ENCODE peak calls at places on chromosome 4, in five cellular contexts. One of them, this sample, is unnamed.

GRCh38 chr4:185242749-185243533 is 33.5 kb downstream of the SNX25 start:
- DNase-seq in fibroblast of pulmonary artery: peak
- DNase-seq in mammary epithelial cell: peak
- DNase-seq in esophagus squamous epithelium: no peak
- DNase-seq in pancreas: no peak
- DNase-seq in this sample: no peak

GRCh38 chr4:123706961-123707360 is 310.4 kb downstream of the SPRY1 start:
- DNase-seq in esophagus squamous epithelium: no peak
- DNase-seq in pancreas: no peak
- DNase-seq in fibroblast of pulmonary artery: no peak
- DNase-seq in mammary epithelial cell: no peak
- DNase-seq in this sample: no peak

GRCh38 chr4:139492429-139492828 is 38.5 kb downstream of the RAB33B start:
- DNase-seq in pancreas: no peak
- DNase-seq in fibroblast of pulmonary artery: no peak
- DNase-seq in mammary epithelial cell: no peak
- DNase-seq in esophagus squamous epithelium: no peak
- DNase-seq in this sample: no peak

GRCh38 chr4:101022151-101023024 is 324.9 kb downstream of the PPP3CA start:
- DNase-seq in pancreas: no peak
- DNase-seq in fibroblast of pulmonary artery: peak
- DNase-seq in mammary epithelial cell: no peak
- DNase-seq in esophagus squamous epithelium: no peak
- DNase-seq in this sample: no peak

GRCh38 chr4:107299646-107300045 is 263.5 kb upstream of the DKK2 start:
- DNase-seq in fibroblast of pulmonary artery: no peak
- DNase-seq in pancreas: no peak
- DNase-seq in mammary epithelial cell: peak
- DNase-seq in esophagus squamous epithelium: no peak
- DNase-seq in this sample: no peak

GRCh38 chr4:104128850-104129213 is 365.9 kb downstream of the CXXC4 start:
- DNase-seq in mammary epithelial cell: peak
- DNase-seq in fibroblast of pulmonary artery: no peak
- DNase-seq in pancreas: no peak
- DNase-seq in esophagus squamous epithelium: no peak
- DNase-seq in this sample: no peak

GRCh38 chr4:139745111-139745639 is 79.6 kb downstream of the MGST2 start:
- DNase-seq in mammary epithelial cell: no peak
- DNase-seq in fibroblast of pulmonary artery: no peak
- DNase-seq in esophagus squamous epithelium: no peak
- DNase-seq in pancreas: no peak
- DNase-seq in this sample: no peak

GRCh38 chr4:156999175-156999517 is 27.5 kb upstream of the PDGFC start:
- DNase-seq in esophagus squamous epithelium: no peak
- DNase-seq in fibroblast of pulmonary artery: peak
- DNase-seq in mammary epithelial cell: peak
- DNase-seq in pancreas: no peak
- DNase-seq in this sample: no peak

GRCh38 chr4:77184018-77184417 is 27.0 kb downstream of the CCNG2 start:
- DNase-seq in fibroblast of pulmonary artery: no peak
- DNase-seq in pancreas: no peak
- DNase-seq in mammary epithelial cell: no peak
- DNase-seq in esophagus squamous epithelium: no peak
- DNase-seq in this sample: no peak

GRCh38 chr4:5037553-5038551 is 13.4 kb upstream of the STK32B start:
- DNase-seq in mammary epithelial cell: peak
- DNase-seq in pancreas: no peak
- DNase-seq in fibroblast of pulmonary artery: peak
- DNase-seq in esophagus squamous epithelium: no peak
- DNase-seq in this sample: no peak

GRCh38 chr4:136847881-136848621 is 684.2 kb downstream of the PCDH18 start:
- DNase-seq in esophagus squamous epithelium: no peak
- DNase-seq in fibroblast of pulmonary artery: no peak
- DNase-seq in mammary epithelial cell: no peak
- DNase-seq in pancreas: peak
- DNase-seq in this sample: no peak

GRCh38 chr4:67035501-67035900 is 509.8 kb downstream of the CENPC start:
- DNase-seq in fibroblast of pulmonary artery: peak
- DNase-seq in esophagus squamous epithelium: no peak
- DNase-seq in pancreas: no peak
- DNase-seq in mammary epithelial cell: peak
- DNase-seq in this sample: no peak

GRCh38 chr4:8045909-8046308 is 106.2 kb upstream of the AFAP1 start:
- DNase-seq in fibroblast of pulmonary artery: no peak
- DNase-seq in pancreas: no peak
- DNase-seq in esophagus squamous epithelium: no peak
- DNase-seq in mammary epithelial cell: no peak
- DNase-seq in this sample: no peak

GRCh38 chr4:185222598-185222997 is 13.2 kb downstream of the SNX25 start:
- DNase-seq in mammary epithelial cell: peak
- DNase-seq in pancreas: no peak
- DNase-seq in fibroblast of pulmonary artery: no peak
- DNase-seq in esophagus squamous epithelium: no peak
- DNase-seq in this sample: no peak

GRCh38 chr4:8394125-8394524 is 46.4 kb downstream of the ACOX3 start:
- DNase-seq in esophagus squamous epithelium: no peak
- DNase-seq in mammary epithelial cell: no peak
- DNase-seq in fibroblast of pulmonary artery: peak
- DNase-seq in pancreas: no peak
- DNase-seq in this sample: no peak

GRCh38 chr4:75289843-75290616 is 224.2 kb downstream of the RCHY1 start:
- DNase-seq in fibroblast of pulmonary artery: peak
- DNase-seq in mammary epithelial cell: peak
- DNase-seq in esophagus squamous epithelium: no peak
- DNase-seq in pancreas: no peak
- DNase-seq in this sample: peak

GRCh38 chr4:165454426-165454825 is 75.6 kb downstream of the CPE start:
- DNase-seq in pancreas: no peak
- DNase-seq in esophagus squamous epithelium: no peak
- DNase-seq in mammary epithelial cell: peak
- DNase-seq in fibroblast of pulmonary artery: no peak
- DNase-seq in this sample: no peak

GRCh38 chr4:8580321-8581093 is at the start of gene GPR78:
- DNase-seq in pancreas: no peak
- DNase-seq in fibroblast of pulmonary artery: peak
- DNase-seq in esophagus squamous epithelium: no peak
- DNase-seq in mammary epithelial cell: peak
- DNase-seq in this sample: no peak

GRCh38 chr4:111641813-111642579 is 503.3 kb upstream of the FAM241A start:
- DNase-seq in mammary epithelial cell: peak
- DNase-seq in pancreas: no peak
- DNase-seq in esophagus squamous epithelium: no peak
- DNase-seq in fibroblast of pulmonary artery: peak
- DNase-seq in this sample: peak

GRCh38 chr4:98522603-98523395 is 135.6 kb downstream of the TSPAN5 start:
- DNase-seq in fibroblast of pulmonary artery: peak
- DNase-seq in pancreas: no peak
- DNase-seq in mammary epithelial cell: peak
- DNase-seq in esophagus squamous epithelium: no peak
- DNase-seq in this sample: no peak

GRCh38 chr4:78542373-78542772 is 9.2 kb upstream of the ANXA3 start:
- DNase-seq in fibroblast of pulmonary artery: peak
- DNase-seq in mammary epithelial cell: peak
- DNase-seq in esophagus squamous epithelium: no peak
- DNase-seq in pancreas: no peak
- DNase-seq in this sample: no peak

GRCh38 chr4:183392377-183392776 is 52.1 kb upstream of the CDKN2AIP start:
- DNase-seq in fibroblast of pulmonary artery: no peak
- DNase-seq in esophagus squamous epithelium: no peak
- DNase-seq in mammary epithelial cell: no peak
- DNase-seq in pancreas: no peak
- DNase-seq in this sample: no peak

GRCh38 chr4:113825272-113825671 is 63.7 kb upstream of the CAMK2D start:
- DNase-seq in pancreas: no peak
- DNase-seq in mammary epithelial cell: no peak
- DNase-seq in esophagus squamous epithelium: no peak
- DNase-seq in fibroblast of pulmonary artery: no peak
- DNase-seq in this sample: peak

GRCh38 chr4:154416183-154416543 is 75.4 kb downstream of the DCHS2 start:
- DNase-seq in pancreas: no peak
- DNase-seq in esophagus squamous epithelium: no peak
- DNase-seq in fibroblast of pulmonary artery: no peak
- DNase-seq in mammary epithelial cell: no peak
- DNase-seq in this sample: peak
- TF ChIP-seq CTCF in pancreas: no peak
- TF ChIP-seq CTCF in esophagus squamous epithelium: no peak
- TF ChIP-seq CTCF in fibroblast of pulmonary artery: no peak
- TF ChIP-seq CTCF in mammary epithelial cell: peak
- TF ChIP-seq CTCF in this sample: no peak

DNA sequence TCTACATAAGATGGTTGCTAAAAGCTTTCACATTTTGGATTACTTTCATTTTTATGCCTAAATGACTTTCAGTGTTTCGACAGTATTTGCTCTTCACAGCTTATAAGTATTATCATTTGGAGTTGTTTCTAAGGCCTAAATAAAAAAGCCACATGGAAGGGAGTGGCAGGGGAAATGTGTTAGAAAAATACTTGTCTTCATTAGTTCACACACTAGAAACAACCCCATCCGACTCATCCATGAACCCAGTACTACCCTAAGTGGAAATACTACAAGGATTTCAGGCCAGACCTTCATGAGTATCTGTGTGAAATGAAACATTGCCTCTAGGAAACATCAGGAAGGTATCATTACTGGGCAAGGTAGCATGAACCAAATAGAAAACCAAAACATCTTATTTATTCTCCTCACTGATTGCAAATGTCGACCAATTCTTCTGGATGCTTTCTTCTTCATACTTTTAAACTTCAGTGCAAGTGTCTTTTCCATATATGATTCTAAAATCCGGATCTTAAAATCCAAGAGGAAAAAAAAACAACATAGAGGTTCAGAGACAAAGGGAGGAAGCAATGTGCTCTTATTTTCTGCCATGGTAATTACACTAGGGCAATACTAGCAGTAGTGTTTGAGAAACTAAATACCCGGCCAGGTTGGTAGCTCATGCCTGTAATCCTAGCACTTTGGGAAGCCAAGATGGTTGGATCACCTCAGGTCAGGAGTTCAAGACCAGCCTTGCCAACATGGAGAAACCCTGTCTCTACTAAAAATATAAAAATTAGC is 349.4 kb downstream of the ARHGAP24 start:
- DNase-seq in esophagus squamous epithelium: no peak
- DNase-seq in mammary epithelial cell: peak
- DNase-seq in pancreas: no peak
- DNase-seq in fibroblast of pulmonary artery: no peak
- DNase-seq in this sample: no peak
- H3K4me3 ChIP-seq in esophagus squamous epithelium: no peak
- H3K4me3 ChIP-seq in mammary epithelial cell: no peak
- H3K4me3 ChIP-seq in pancreas: no peak
- H3K4me3 ChIP-seq in fibroblast of pulmonary artery: no peak
- H3K4me3 ChIP-seq in this sample: no peak

GRCh38 chr4:2934813-2935761 is 28.1 kb downstream of the NOP14 start:
- DNase-seq in pancreas: peak
- DNase-seq in esophagus squamous epithelium: peak
- DNase-seq in fibroblast of pulmonary artery: peak
- DNase-seq in mammary epithelial cell: peak
- DNase-seq in this sample: peak
- TF ChIP-seq CTCF in pancreas: no peak
- TF ChIP-seq CTCF in esophagus squamous epithelium: peak
- TF ChIP-seq CTCF in fibroblast of pulmonary artery: no peak
- TF ChIP-seq CTCF in mammary epithelial cell: no peak
- TF ChIP-seq CTCF in this sample: no peak

DNA sequence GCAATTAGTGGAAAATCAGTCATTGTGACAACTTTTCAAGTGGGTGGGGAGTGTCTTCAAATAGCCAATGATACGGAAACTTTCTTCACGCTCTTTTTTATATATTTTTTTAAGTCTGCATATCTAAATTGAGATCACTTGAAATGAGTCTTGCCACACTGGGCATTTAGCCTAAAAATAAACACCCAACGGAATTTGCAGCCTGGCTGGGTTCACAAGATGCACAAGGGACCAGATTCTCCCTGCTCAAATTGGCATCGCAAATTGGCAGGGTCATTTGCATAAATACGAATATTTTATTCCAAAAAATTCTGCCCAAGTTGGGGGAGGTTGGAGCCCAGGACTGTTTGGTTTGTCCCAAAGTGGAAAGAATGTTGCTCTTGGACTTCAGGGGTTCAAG is 87.6 kb downstream of the LIMCH1 start:
- DNase-seq in pancreas: no peak
- DNase-seq in mammary epithelial cell: no peak
- DNase-seq in esophagus squamous epithelium: no peak
- DNase-seq in fibroblast of pulmonary artery: no peak
- DNase-seq in this sample: no peak
- H3K4me3 ChIP-seq in pancreas: no peak
- H3K4me3 ChIP-seq in mammary epithelial cell: no peak
- H3K4me3 ChIP-seq in esophagus squamous epithelium: no peak
- H3K4me3 ChIP-seq in fibroblast of pulmonary artery: no peak
- H3K4me3 ChIP-seq in this sample: no peak